ENCODE peak calls at places on chromosomes 1 and 21, in ten cellular contexts. L, O, F, E, I, Z, H, R, Y and V are unnamed samples.

GRCh38 chr1:226823643-226824042 is 46.8 kb upstream of the PSEN2 start:
- DNase-seq in L (no peak), O (no peak), F (no peak), E (no peak), I (no peak), Z (no peak), H (no peak), R (no peak), Y (no peak), V (no peak)

GRCh38 chr21:35256468-35256988 is 207.4 kb upstream of the RUNX1 start:
- DNase-seq in L (no peak), O (peak; percentile 90), F (no peak), E (peak; percentile 58), I (peak; percentile 92), Z (peak; percentile 28), H (peak; percentile 81), R (peak; percentile 100), Y (peak; percentile 100), V (peak; percentile 94)

GRCh38 chr1:119467857-119468666 is 38.9 kb upstream of the HSD3B1 start:
- DNase-seq in L (no peak), O (no peak), F (no peak), E (no peak), I (no peak), Z (no peak), H (no peak), R (no peak), Y (no peak), V (no peak)

GRCh38 chr1:197391303-197392226 is 123.5 kb downstream of the CRB1 start:
- DNase-seq in L (no peak), O (no peak), F (no peak), E (no peak), I (no peak), Z (no peak), H (no peak), R (peak; percentile 42), Y (peak; percentile 24), V (no peak)

GRCh38 chr1:9058465-9058864 is 11.0 kb downstream of the SLC2A5 start:
- DNase-seq in L (no peak), O (no peak), F (no peak), E (no peak), I (no peak), Z (no peak), H (no peak), R (no peak), Y (peak; percentile 31), V (no peak)

GRCh38 chr1:40703316-40703715 is 11.8 kb downstream of the NFYC start:
- DNase-seq in L (no peak), O (no peak), F (no peak), E (no peak), I (no peak), Z (no peak), H (no peak), R (peak; percentile 87), Y (peak; percentile 85), V (no peak)

GRCh38 chr21:43690346-43690745 is 28.6 kb upstream of the PDXK start:
- DNase-seq in L (no peak), O (no peak), F (no peak), E (no peak), I (no peak), Z (no peak), H (no peak), R (no peak), Y (no peak), V (no peak)

GRCh38 chr1:198935371-198935921 is 296.6 kb downstream of the PTPRC start:
- DNase-seq in L (peak; percentile 48), O (peak; percentile 79), F (peak; percentile 68), E (peak; percentile 25), I (peak; percentile 56), Z (peak; percentile 55), H (peak; percentile 33), R (peak; percentile 97), Y (peak; percentile 95), V (peak; percentile 71)

GRCh38 chr1:185821612-185822385 is 87.6 kb downstream of the HMCN1 start:
- DNase-seq in L (no peak), O (no peak), F (no peak), E (no peak), I (no peak), Z (no peak), H (no peak), R (no peak), Y (peak; percentile 29), V (no peak)

GRCh38 chr1:82420584-82420983 is 619.9 kb downstream of the ADGRL2 start:
- DNase-seq in L (no peak), O (no peak), F (no peak), E (no peak), I (no peak), Z (no peak), H (no peak), R (no peak), Y (no peak), V (no peak)

GRCh38 chr1:227451954-227452353 is 111.4 kb upstream of the ZNF678 start:
- DNase-seq in L (no peak), O (no peak), F (no peak), E (no peak), I (no peak), Z (no peak), H (no peak), R (no peak), Y (no peak), V (no peak)